ENCODE peak calls at places on chromosomes 12 and 14, in ten cellular contexts. One of them, this sample, is unnamed.

GRCh38 chr14:100556076-100556475 is 31.1 kb downstream of the BEGAIN start:
- DNase-seq in mucosa of gallbladder: no peak
- DNase-seq in GF-D8: no peak
- DNase-seq in nephron progenitor cell: no peak
- DNase-seq in fibroblast of lung: no peak
- DNase-seq in fibroblast of villous mesenchyme: no peak
- DNase-seq in activated CD8-positive, alpha-beta memory T cell treated with anti-CD3 and anti-CD28 coated beads, Interleukin-2, amount 50 U/mL, for 48 hours: no peak
- DNase-seq in RWPE1: no peak
- DNase-seq in NCI-H460: no peak
- DNase-seq in mesendoderm: no peak
- DNase-seq in this sample: no peak

GRCh38 chr12:81377771-81378170 is 299.9 kb downstream of the ACSS3 start:
- DNase-seq in mucosa of gallbladder: no peak
- DNase-seq in GF-D8: no peak
- DNase-seq in nephron progenitor cell: no peak
- DNase-seq in fibroblast of lung: no peak
- DNase-seq in fibroblast of villous mesenchyme: no peak
- DNase-seq in activated CD8-positive, alpha-beta memory T cell treated with anti-CD3 and anti-CD28 coated beads, Interleukin-2, amount 50 U/mL, for 48 hours: no peak
- DNase-seq in RWPE1: no peak
- DNase-seq in NCI-H460: no peak
- DNase-seq in mesendoderm: no peak
- DNase-seq in this sample: no peak

GRCh38 chr12:132595183-132595582 is 15.2 kb downstream of the LRCOL1 start:
- DNase-seq in mucosa of gallbladder: no peak
- DNase-seq in GF-D8: no peak
- DNase-seq in nephron progenitor cell: no peak
- DNase-seq in fibroblast of lung: no peak
- DNase-seq in fibroblast of villous mesenchyme: no peak
- DNase-seq in activated CD8-positive, alpha-beta memory T cell treated with anti-CD3 and anti-CD28 coated beads, Interleukin-2, amount 50 U/mL, for 48 hours: no peak
- DNase-seq in RWPE1: no peak
- DNase-seq in NCI-H460: no peak
- DNase-seq in mesendoderm: no peak
- DNase-seq in this sample: no peak

GRCh38 chr12:29794869-29795268 is 11.1 kb upstream of the TMTC1 start:
- DNase-seq in mucosa of gallbladder: no peak
- DNase-seq in GF-D8: no peak
- DNase-seq in nephron progenitor cell: no peak
- DNase-seq in fibroblast of lung: no peak
- DNase-seq in fibroblast of villous mesenchyme: peak
- DNase-seq in activated CD8-positive, alpha-beta memory T cell treated with anti-CD3 and anti-CD28 coated beads, Interleukin-2, amount 50 U/mL, for 48 hours: no peak
- DNase-seq in RWPE1: no peak
- DNase-seq in NCI-H460: no peak
- DNase-seq in mesendoderm: no peak
- DNase-seq in this sample: no peak

GRCh38 chr12:4274960-4275868 is 1.7 kb downstream of the CCND2 start:
- DNase-seq in mucosa of gallbladder: no peak
- DNase-seq in GF-D8: no peak
- DNase-seq in nephron progenitor cell: no peak
- DNase-seq in fibroblast of lung: no peak
- DNase-seq in fibroblast of villous mesenchyme: no peak
- DNase-seq in activated CD8-positive, alpha-beta memory T cell treated with anti-CD3 and anti-CD28 coated beads, Interleukin-2, amount 50 U/mL, for 48 hours: peak
- DNase-seq in RWPE1: peak
- DNase-seq in NCI-H460: no peak
- DNase-seq in mesendoderm: no peak
- DNase-seq in this sample: peak

GRCh38 chr14:99517643-99518381 is 36.6 kb downstream of the CCNK start:
- DNase-seq in mucosa of gallbladder: no peak
- DNase-seq in GF-D8: no peak
- DNase-seq in nephron progenitor cell: no peak
- DNase-seq in fibroblast of lung: no peak
- DNase-seq in fibroblast of villous mesenchyme: no peak
- DNase-seq in activated CD8-positive, alpha-beta memory T cell treated with anti-CD3 and anti-CD28 coated beads, Interleukin-2, amount 50 U/mL, for 48 hours: no peak
- DNase-seq in RWPE1: no peak
- DNase-seq in NCI-H460: no peak
- DNase-seq in mesendoderm: no peak
- DNase-seq in this sample: peak

GRCh38 chr12:112997506-112997905 is 19.2 kb downstream of the OAS2 start:
- DNase-seq in mucosa of gallbladder: no peak
- DNase-seq in GF-D8: no peak
- DNase-seq in nephron progenitor cell: no peak
- DNase-seq in fibroblast of lung: no peak
- DNase-seq in fibroblast of villous mesenchyme: no peak
- DNase-seq in activated CD8-positive, alpha-beta memory T cell treated with anti-CD3 and anti-CD28 coated beads, Interleukin-2, amount 50 U/mL, for 48 hours: no peak
- DNase-seq in RWPE1: no peak
- DNase-seq in NCI-H460: no peak
- DNase-seq in mesendoderm: no peak
- DNase-seq in this sample: no peak

GRCh38 chr12:19671695-19672094 is 232.4 kb downstream of the AEBP2 start:
- DNase-seq in mucosa of gallbladder: no peak
- DNase-seq in GF-D8: no peak
- DNase-seq in nephron progenitor cell: no peak
- DNase-seq in fibroblast of lung: no peak
- DNase-seq in fibroblast of villous mesenchyme: no peak
- DNase-seq in activated CD8-positive, alpha-beta memory T cell treated with anti-CD3 and anti-CD28 coated beads, Interleukin-2, amount 50 U/mL, for 48 hours: no peak
- DNase-seq in RWPE1: no peak
- DNase-seq in NCI-H460: no peak
- DNase-seq in mesendoderm: no peak
- DNase-seq in this sample: no peak

GRCh38 chr14:61560323-61560722 is 135.0 kb upstream of the HIF1A start:
- DNase-seq in mucosa of gallbladder: no peak
- DNase-seq in GF-D8: no peak
- DNase-seq in nephron progenitor cell: no peak
- DNase-seq in fibroblast of lung: no peak
- DNase-seq in fibroblast of villous mesenchyme: peak
- DNase-seq in activated CD8-positive, alpha-beta memory T cell treated with anti-CD3 and anti-CD28 coated beads, Interleukin-2, amount 50 U/mL, for 48 hours: no peak
- DNase-seq in RWPE1: no peak
- DNase-seq in NCI-H460: peak
- DNase-seq in mesendoderm: no peak
- DNase-seq in this sample: no peak

GRCh38 chr14:81005540-81006228 is 50.3 kb downstream of the TSHR start:
- DNase-seq in mucosa of gallbladder: no peak
- DNase-seq in GF-D8: no peak
- DNase-seq in nephron progenitor cell: no peak
- DNase-seq in fibroblast of lung: no peak
- DNase-seq in fibroblast of villous mesenchyme: peak
- DNase-seq in activated CD8-positive, alpha-beta memory T cell treated with anti-CD3 and anti-CD28 coated beads, Interleukin-2, amount 50 U/mL, for 48 hours: no peak
- DNase-seq in RWPE1: no peak
- DNase-seq in NCI-H460: no peak
- DNase-seq in mesendoderm: no peak
- DNase-seq in this sample: no peak

GRCh38 chr14:106883218-106883692 is 1356.9 kb downstream of the TMEM121 start:
- DNase-seq in mucosa of gallbladder: no peak
- DNase-seq in GF-D8: no peak
- DNase-seq in nephron progenitor cell: peak
- DNase-seq in fibroblast of lung: no peak
- DNase-seq in fibroblast of villous mesenchyme: peak
- DNase-seq in activated CD8-positive, alpha-beta memory T cell treated with anti-CD3 and anti-CD28 coated beads, Interleukin-2, amount 50 U/mL, for 48 hours: peak
- DNase-seq in RWPE1: no peak
- DNase-seq in NCI-H460: no peak
- DNase-seq in mesendoderm: peak
- DNase-seq in this sample: peak

GRCh38 chr12:1777798-1778197 is 42.6 kb upstream of the LRTM2 start:
- DNase-seq in mucosa of gallbladder: no peak
- DNase-seq in GF-D8: no peak
- DNase-seq in nephron progenitor cell: no peak
- DNase-seq in fibroblast of lung: peak
- DNase-seq in fibroblast of villous mesenchyme: peak
- DNase-seq in activated CD8-positive, alpha-beta memory T cell treated with anti-CD3 and anti-CD28 coated beads, Interleukin-2, amount 50 U/mL, for 48 hours: no peak
- DNase-seq in RWPE1: peak
- DNase-seq in NCI-H460: no peak
- DNase-seq in mesendoderm: no peak
- DNase-seq in this sample: no peak

GRCh38 chr12:6700646-6701051 is at the start of gene PIANP:
- DNase-seq in mucosa of gallbladder: peak
- DNase-seq in GF-D8: no peak
- DNase-seq in nephron progenitor cell: peak
- DNase-seq in fibroblast of lung: peak
- DNase-seq in fibroblast of villous mesenchyme: peak
- DNase-seq in activated CD8-positive, alpha-beta memory T cell treated with anti-CD3 and anti-CD28 coated beads, Interleukin-2, amount 50 U/mL, for 48 hours: peak
- DNase-seq in RWPE1: peak
- DNase-seq in NCI-H460: no peak
- DNase-seq in mesendoderm: no peak
- DNase-seq in this sample: no peak

GRCh38 chr12:115013668-115014072 is 329.7 kb upstream of the TBX3 start:
- DNase-seq in mucosa of gallbladder: no peak
- DNase-seq in GF-D8: no peak
- DNase-seq in nephron progenitor cell: no peak
- DNase-seq in fibroblast of lung: no peak
- DNase-seq in fibroblast of villous mesenchyme: no peak
- DNase-seq in activated CD8-positive, alpha-beta memory T cell treated with anti-CD3 and anti-CD28 coated beads, Interleukin-2, amount 50 U/mL, for 48 hours: no peak
- DNase-seq in RWPE1: no peak
- DNase-seq in NCI-H460: no peak
- DNase-seq in mesendoderm: no peak
- DNase-seq in this sample: no peak

GRCh38 chr12:114476159-114476558 is 70.2 kb upstream of the TBX5 start:
- DNase-seq in mucosa of gallbladder: no peak
- DNase-seq in GF-D8: no peak
- DNase-seq in nephron progenitor cell: no peak
- DNase-seq in fibroblast of lung: peak
- DNase-seq in fibroblast of villous mesenchyme: peak
- DNase-seq in activated CD8-positive, alpha-beta memory T cell treated with anti-CD3 and anti-CD28 coated beads, Interleukin-2, amount 50 U/mL, for 48 hours: no peak
- DNase-seq in RWPE1: no peak
- DNase-seq in NCI-H460: peak
- DNase-seq in mesendoderm: peak
- DNase-seq in this sample: no peak

GRCh38 chr12:52871291-52871961 is 22.6 kb upstream of the KRT78 start:
- DNase-seq in mucosa of gallbladder: no peak
- DNase-seq in GF-D8: no peak
- DNase-seq in nephron progenitor cell: no peak
- DNase-seq in fibroblast of lung: peak
- DNase-seq in fibroblast of villous mesenchyme: peak
- DNase-seq in activated CD8-positive, alpha-beta memory T cell treated with anti-CD3 and anti-CD28 coated beads, Interleukin-2, amount 50 U/mL, for 48 hours: no peak
- DNase-seq in RWPE1: peak
- DNase-seq in NCI-H460: peak
- DNase-seq in mesendoderm: peak
- DNase-seq in this sample: peak

GRCh38 chr14:41549821-41550597 is 56.7 kb upstream of the LRFN5 start:
- DNase-seq in mucosa of gallbladder: no peak
- DNase-seq in GF-D8: no peak
- DNase-seq in nephron progenitor cell: no peak
- DNase-seq in fibroblast of lung: peak
- DNase-seq in fibroblast of villous mesenchyme: peak
- DNase-seq in activated CD8-positive, alpha-beta memory T cell treated with anti-CD3 and anti-CD28 coated beads, Interleukin-2, amount 50 U/mL, for 48 hours: no peak
- DNase-seq in RWPE1: peak
- DNase-seq in NCI-H460: no peak
- DNase-seq in mesendoderm: no peak
- DNase-seq in this sample: no peak

GRCh38 chr12:27635349-27635972 is 60.8 kb upstream of the REP15 start:
- DNase-seq in mucosa of gallbladder: no peak
- DNase-seq in GF-D8: no peak
- DNase-seq in nephron progenitor cell: no peak
- DNase-seq in fibroblast of lung: peak
- DNase-seq in fibroblast of villous mesenchyme: peak
- DNase-seq in activated CD8-positive, alpha-beta memory T cell treated with anti-CD3 and anti-CD28 coated beads, Interleukin-2, amount 50 U/mL, for 48 hours: no peak
- DNase-seq in RWPE1: peak
- DNase-seq in NCI-H460: peak
- DNase-seq in mesendoderm: peak
- DNase-seq in this sample: no peak

GRCh38 chr12:85866929-85867776 is 6.9 kb upstream of the NTS start:
- DNase-seq in mucosa of gallbladder: peak
- DNase-seq in GF-D8: no peak
- DNase-seq in nephron progenitor cell: no peak
- DNase-seq in fibroblast of lung: peak
- DNase-seq in fibroblast of villous mesenchyme: peak
- DNase-seq in activated CD8-positive, alpha-beta memory T cell treated with anti-CD3 and anti-CD28 coated beads, Interleukin-2, amount 50 U/mL, for 48 hours: no peak
- DNase-seq in RWPE1: peak
- DNase-seq in NCI-H460: peak
- DNase-seq in mesendoderm: peak
- DNase-seq in this sample: no peak

GRCh38 chr14:98953544-98954346 is 318.3 kb downstream of the BCL11B start:
- DNase-seq in mucosa of gallbladder: no peak
- DNase-seq in GF-D8: no peak
- DNase-seq in nephron progenitor cell: no peak
- DNase-seq in fibroblast of lung: peak
- DNase-seq in fibroblast of villous mesenchyme: peak
- DNase-seq in activated CD8-positive, alpha-beta memory T cell treated with anti-CD3 and anti-CD28 coated beads, Interleukin-2, amount 50 U/mL, for 48 hours: peak
- DNase-seq in RWPE1: peak
- DNase-seq in NCI-H460: no peak
- DNase-seq in mesendoderm: no peak
- DNase-seq in this sample: no peak

GRCh38 chr14:95487669-95488084 is 28.8 kb downstream of the SYNE3 start:
- DNase-seq in mucosa of gallbladder: no peak
- DNase-seq in GF-D8: no peak
- DNase-seq in nephron progenitor cell: no peak
- DNase-seq in fibroblast of lung: no peak
- DNase-seq in fibroblast of villous mesenchyme: no peak
- DNase-seq in activated CD8-positive, alpha-beta memory T cell treated with anti-CD3 and anti-CD28 coated beads, Interleukin-2, amount 50 U/mL, for 48 hours: no peak
- DNase-seq in RWPE1: no peak
- DNase-seq in NCI-H460: no peak
- DNase-seq in mesendoderm: no peak
- DNase-seq in this sample: no peak

GRCh38 chr12:104478396-104479140 is 21.8 kb downstream of the CHST11 start:
- DNase-seq in mucosa of gallbladder: no peak
- DNase-seq in GF-D8: peak
- DNase-seq in nephron progenitor cell: no peak
- DNase-seq in fibroblast of lung: peak
- DNase-seq in fibroblast of villous mesenchyme: peak
- DNase-seq in activated CD8-positive, alpha-beta memory T cell treated with anti-CD3 and anti-CD28 coated beads, Interleukin-2, amount 50 U/mL, for 48 hours: no peak
- DNase-seq in RWPE1: no peak
- DNase-seq in NCI-H460: no peak
- DNase-seq in mesendoderm: no peak
- DNase-seq in this sample: no peak

GRCh38 chr12:95978774-95979173 is 17.4 kb downstream of the HAL start:
- DNase-seq in mucosa of gallbladder: no peak
- DNase-seq in GF-D8: no peak
- DNase-seq in nephron progenitor cell: no peak
- DNase-seq in fibroblast of lung: no peak
- DNase-seq in fibroblast of villous mesenchyme: no peak
- DNase-seq in activated CD8-positive, alpha-beta memory T cell treated with anti-CD3 and anti-CD28 coated beads, Interleukin-2, amount 50 U/mL, for 48 hours: no peak
- DNase-seq in RWPE1: no peak
- DNase-seq in NCI-H460: no peak
- DNase-seq in mesendoderm: no peak
- DNase-seq in this sample: no peak

GRCh38 chr14:53619625-53620324 is 336.9 kb downstream of the BMP4 start:
- DNase-seq in mucosa of gallbladder: no peak
- DNase-seq in GF-D8: no peak
- DNase-seq in nephron progenitor cell: no peak
- DNase-seq in fibroblast of lung: peak
- DNase-seq in fibroblast of villous mesenchyme: peak
- DNase-seq in activated CD8-positive, alpha-beta memory T cell treated with anti-CD3 and anti-CD28 coated beads, Interleukin-2, amount 50 U/mL, for 48 hours: no peak
- DNase-seq in RWPE1: peak
- DNase-seq in NCI-H460: no peak
- DNase-seq in mesendoderm: peak
- DNase-seq in this sample: no peak

GRCh38 chr12:49555631-49556390 is 12.1 kb downstream of the MCRS1 start:
- DNase-seq in mucosa of gallbladder: no peak
- DNase-seq in GF-D8: no peak
- DNase-seq in nephron progenitor cell: no peak
- DNase-seq in fibroblast of lung: no peak
- DNase-seq in fibroblast of villous mesenchyme: no peak
- DNase-seq in activated CD8-positive, alpha-beta memory T cell treated with anti-CD3 and anti-CD28 coated beads, Interleukin-2, amount 50 U/mL, for 48 hours: no peak
- DNase-seq in RWPE1: no peak
- DNase-seq in NCI-H460: no peak
- DNase-seq in mesendoderm: no peak
- DNase-seq in this sample: peak

GRCh38 chr14:89918721-89919120 is 35.8 kb downstream of the EFCAB11 start:
- DNase-seq in mucosa of gallbladder: no peak
- DNase-seq in GF-D8: no peak
- DNase-seq in nephron progenitor cell: no peak
- DNase-seq in fibroblast of lung: no peak
- DNase-seq in fibroblast of villous mesenchyme: no peak
- DNase-seq in activated CD8-positive, alpha-beta memory T cell treated with anti-CD3 and anti-CD28 coated beads, Interleukin-2, amount 50 U/mL, for 48 hours: no peak
- DNase-seq in RWPE1: no peak
- DNase-seq in NCI-H460: no peak
- DNase-seq in mesendoderm: no peak
- DNase-seq in this sample: no peak

GRCh38 chr14:29817767-29818166 is 109.9 kb downstream of the PRKD1 start:
- DNase-seq in mucosa of gallbladder: no peak
- DNase-seq in GF-D8: no peak
- DNase-seq in nephron progenitor cell: no peak
- DNase-seq in fibroblast of lung: no peak
- DNase-seq in fibroblast of villous mesenchyme: no peak
- DNase-seq in activated CD8-positive, alpha-beta memory T cell treated with anti-CD3 and anti-CD28 coated beads, Interleukin-2, amount 50 U/mL, for 48 hours: no peak
- DNase-seq in RWPE1: no peak
- DNase-seq in NCI-H460: no peak
- DNase-seq in mesendoderm: no peak
- DNase-seq in this sample: no peak

GRCh38 chr12:6613015-6613775 is 6.0 kb upstream of the CHD4 start:
- DNase-seq in mucosa of gallbladder: peak
- DNase-seq in GF-D8: peak
- DNase-seq in nephron progenitor cell: peak
- DNase-seq in fibroblast of lung: peak
- DNase-seq in fibroblast of villous mesenchyme: peak
- DNase-seq in activated CD8-positive, alpha-beta memory T cell treated with anti-CD3 and anti-CD28 coated beads, Interleukin-2, amount 50 U/mL, for 48 hours: peak
- DNase-seq in RWPE1: peak
- DNase-seq in NCI-H460: peak
- DNase-seq in mesendoderm: peak
- DNase-seq in this sample: peak